ENCODE peak calls at places on chromosomes 6 and 20, in nine cellular contexts. Z is SJSA1, Q is cardiac muscle cell, M is endodermal cell, K is transverse colon, B is IMR-90, H is uterus, A is endothelial cell of umbilical vein, V is fibroblast of lung. Y is an unnamed sample.
A peak's percentile ranks its signal among the peaks of the same experiment; 100 is the strongest.

GRCh38 chr20:60105404-60105803 is 147.2 kb downstream of the CDH26 start:
- DNase-seq in Z (no peak), Q (no peak), M (peak; percentile 55), K (no peak), B (no peak), H (no peak), A (no peak), V (no peak), Y (no peak)

GRCh38 chr6:139587469-139587868 is 213.0 kb upstream of the CITED2 start:
- DNase-seq in Z (peak; percentile 96), Q (no peak), M (no peak), K (no peak), B (peak; percentile 93), H (no peak), A (peak; percentile 52), V (peak; percentile 86), Y (no peak)

GRCh38 chr6:146598785-146599405 is at the start of gene ADGB:
- DNase-seq in Z (peak; percentile 42), Q (peak; percentile 80), M (peak; percentile 94), K (peak; percentile 78), B (peak; percentile 35), H (peak; percentile 49), A (peak; percentile 46), V (peak; percentile 51), Y (peak; percentile 20)

GRCh38 chr6:35300848-35301247 is 3.2 kb downstream of the DEF6 start:
- DNase-seq in Z (no peak), Q (no peak), M (no peak), K (no peak), B (no peak), H (no peak), A (no peak), V (no peak), Y (no peak)

GRCh38 chr6:29887330-29887818 is 55.0 kb upstream of the HLA-A start:
- DNase-seq in Z (no peak), Q (peak; percentile 29), M (peak; percentile 69), K (peak; percentile 74), B (peak; percentile 11), H (peak; percentile 54), A (no peak), V (peak; percentile 38), Y (peak; percentile 90)

GRCh38 chr20:57076202-57076651 is 190.2 kb downstream of the BMP7 start:
- DNase-seq in Z (peak; percentile 47), Q (no peak), M (no peak), K (no peak), B (no peak), H (no peak), A (no peak), V (no peak), Y (no peak)

GRCh38 chr6:157314705-157315321 is 8.5 kb downstream of the TMEM242 start:
- DNase-seq in Z (peak; percentile 56), Q (peak; percentile 60), M (no peak), K (no peak), B (peak; percentile 85), H (no peak), A (peak; percentile 79), V (peak; percentile 91), Y (peak; percentile 74)

GRCh38 chr6:9039258-9039657 is 603.9 kb upstream of the SLC35B3 start:
- DNase-seq in Z (no peak), Q (no peak), M (no peak), K (no peak), B (no peak), H (no peak), A (no peak), V (no peak), Y (no peak)

GRCh38 chr6:28353981-28354676 is 4.4 kb downstream of the ZKSCAN3 start:
- DNase-seq in Z (peak; percentile 77), Q (no peak), M (no peak), K (peak; percentile 82), B (peak; percentile 33), H (peak; percentile 75), A (peak; percentile 86), V (no peak), Y (peak; percentile 25)

GRCh38 chr6:84065718-84066290 is 32.2 kb downstream of the MRAP2 start:
- DNase-seq in Z (no peak), Q (no peak), M (no peak), K (no peak), B (peak; percentile 5), H (no peak), A (peak; percentile 89), V (no peak), Y (no peak)

GRCh38 chr20:62820962-62821725 is 4.3 kb downstream of the COL9A3 start:
- DNase-seq in Z (no peak), Q (no peak), M (no peak), K (no peak), B (no peak), H (no peak), A (no peak), V (no peak), Y (no peak)

GRCh38 chr6:18062733-18063132 is 59.7 kb downstream of the NHLRC1 start:
- DNase-seq in Z (no peak), Q (no peak), M (no peak), K (no peak), B (peak; percentile 35), H (no peak), A (no peak), V (peak; percentile 20), Y (no peak)

GRCh38 chr6:80607814-80608391 is 501.4 kb downstream of the BCKDHB start:
- DNase-seq in Z (peak; percentile 81), Q (no peak), M (peak; percentile 60), K (no peak), B (peak; percentile 92), H (no peak), A (no peak), V (peak; percentile 85), Y (no peak)

GRCh38 chr6:97653517-97653916 is 370.5 kb upstream of the MMS22L start:
- DNase-seq in Z (no peak), Q (no peak), M (no peak), K (no peak), B (no peak), H (no peak), A (no peak), V (no peak), Y (no peak)

GRCh38 chr6:153563001-153563400 is 431.9 kb upstream of the RGS17 start:
- DNase-seq in Z (no peak), Q (no peak), M (no peak), K (no peak), B (no peak), H (no peak), A (no peak), V (no peak), Y (no peak)

GRCh38 chr6:3406362-3406809 is 50.5 kb downstream of the SLC22A23 start:
- DNase-seq in Z (no peak), Q (no peak), M (no peak), K (no peak), B (no peak), H (no peak), A (no peak), V (no peak), Y (no peak)

GRCh38 chr6:115740907-115741306 is 319.8 kb downstream of the FRK start:
- DNase-seq in Z (no peak), Q (no peak), M (no peak), K (no peak), B (no peak), H (no peak), A (no peak), V (no peak), Y (no peak)

GRCh38 chr20:49583669-49584417 is 15.9 kb upstream of the PTGIS start:
- DNase-seq in Z (no peak), Q (peak; percentile 32), M (no peak), K (peak; percentile 50), B (peak; percentile 95), H (peak; percentile 91), A (peak; percentile 92), V (peak; percentile 87), Y (peak; percentile 94)

GRCh38 chr6:11258260-11259237 is 26.1 kb upstream of the NEDD9 start:
- DNase-seq in Z (no peak), Q (no peak), M (peak; percentile 75), K (peak; percentile 38), B (no peak), H (no peak), A (no peak), V (no peak), Y (peak; percentile 90)

GRCh38 chr20:42688576-42688975 is 501.1 kb downstream of the PTPRT start:
- DNase-seq in Z (no peak), Q (peak; percentile 78), M (peak; percentile 87), K (no peak), B (no peak), H (no peak), A (no peak), V (no peak), Y (no peak)

GRCh38 chr6:134911532-134911931 is 38.4 kb downstream of the ALDH8A1 start:
- DNase-seq in Z (peak; percentile 18), Q (no peak), M (no peak), K (no peak), B (peak; percentile 88), H (no peak), A (no peak), V (peak; percentile 70), Y (no peak)
- H3K4me1 ChIP-seq in Z (peaks cover 23% of the 10 kb centered on the region), Q (no peaks in the 10 kb centered on the region), M (no peaks in the 10 kb centered on the region), K (no peaks in the 10 kb centered on the region), B (peaks cover 16% of the 10 kb centered on the region), H (peaks cover 4% of the 10 kb centered on the region), A (no peaks in the 10 kb centered on the region), V (peaks cover 23% of the 10 kb centered on the region), Y (no peaks in the 10 kb centered on the region)

GRCh38 chr20:46361811-46362210 is 44.6 kb downstream of the ELMO2 start:
- DNase-seq in Z (no peak), Q (no peak), M (no peak), K (no peak), B (no peak), H (no peak), A (no peak), V (no peak), Y (no peak)
- H3K4me1 ChIP-seq in Z (peaks cover 10% of the 10 kb centered on the region), Q (peaks cover 25% of the 10 kb centered on the region), M (no peaks in the 10 kb centered on the region), K (peaks cover 25% of the 10 kb centered on the region), B (peaks cover 2% of the 10 kb centered on the region), H (no peaks in the 10 kb centered on the region), A (peaks cover 8% of the 10 kb centered on the region), V (no peaks in the 10 kb centered on the region), Y (no peaks in the 10 kb centered on the region)

DNA sequence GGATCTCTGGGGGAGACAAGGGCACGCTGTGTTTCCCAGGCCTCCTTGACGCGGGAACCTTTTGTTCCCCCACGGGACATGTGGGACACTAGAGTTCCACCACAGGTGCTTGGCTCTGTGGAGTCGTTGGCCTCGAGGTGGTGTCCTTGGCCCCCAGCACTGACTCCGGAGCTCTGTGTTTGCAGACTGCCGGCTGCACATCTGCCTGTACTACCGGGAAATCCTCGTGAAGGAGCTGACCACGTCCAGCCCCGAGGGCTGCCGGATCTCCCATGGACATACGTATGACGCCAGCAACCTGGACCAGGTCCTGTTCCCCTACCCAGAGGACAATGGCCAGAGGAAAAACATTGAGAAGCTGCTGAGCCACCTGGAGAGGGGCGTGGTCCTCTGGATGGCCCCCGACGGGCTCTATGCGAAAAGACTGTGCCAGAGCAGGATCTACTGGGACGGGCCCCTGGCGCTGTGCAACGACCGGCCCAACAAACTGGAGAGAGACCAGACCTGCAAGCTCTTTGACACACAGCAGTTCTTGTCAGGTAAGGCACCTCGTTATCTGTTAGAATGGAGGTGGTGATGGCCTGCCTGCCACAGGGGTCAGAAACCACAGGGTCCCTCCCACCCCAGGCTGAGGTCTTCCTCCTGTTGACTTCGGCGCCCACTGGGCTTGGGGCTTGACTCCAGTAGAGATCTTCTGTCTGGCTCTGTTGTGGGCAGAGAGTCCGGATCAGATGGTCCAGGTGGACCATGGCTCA is 9.9 kb downstream of the IRF4 start:
- DNase-seq in Z (no peak), Q (no peak), M (no peak), K (no peak), B (no peak), H (no peak), A (no peak), V (no peak), Y (no peak)
- H3K4me1 ChIP-seq in Z (no peaks in the 10 kb centered on the region), Q (no peaks in the 10 kb centered on the region), M (no peaks in the 10 kb centered on the region), K (peaks cover 6% of the 10 kb centered on the region), B (no peaks in the 10 kb centered on the region), H (no peaks in the 10 kb centered on the region), A (no peaks in the 10 kb centered on the region), V (no peaks in the 10 kb centered on the region), Y (no peaks in the 10 kb centered on the region)

GRCh38 chr6:52510213-52510562 is 66.7 kb downstream of the TRAM2 start:
- DNase-seq in Z (no peak), Q (no peak), M (no peak), K (no peak), B (no peak), H (no peak), A (no peak), V (no peak), Y (no peak)
- H3K4me1 ChIP-seq in Z (peaks cover 79% of the 10 kb centered on the region), Q (no peaks in the 10 kb centered on the region), M (no peaks in the 10 kb centered on the region), K (peaks cover 7% of the 10 kb centered on the region), B (peaks cover 42% of the 10 kb centered on the region), H (peaks cover 30% of the 10 kb centered on the region), A (peaks cover 58% of the 10 kb centered on the region), V (peaks cover 65% of the 10 kb centered on the region), Y (no peaks in the 10 kb centered on the region)